ENCODE peak calls at places on chromosome 12, in six cellular contexts. I is endothelial cell of umbilical vein, U is breast epithelium, E is stomach, G is transverse colon, J is upper lobe of left lung. S is an unnamed sample.
A peak's percentile ranks its signal among the peaks of the same experiment; 100 is the strongest.

GRCh38 chr12:109131522-109132050 is 15.2 kb downstream of the ACACB start:
- DNase-seq in U (no peak), I (no peak), E (no peak), G (peak; percentile 44), J (no peak), S (no peak)

GRCh38 chr12:112599871-112600270 is 181.1 kb downstream of the PTPN11 start:
- DNase-seq in I (no peak), U (no peak), G (no peak), E (no peak), J (peak; percentile 30), S (no peak)

GRCh38 chr12:5376591-5377207 is 55.2 kb upstream of the NTF3 start:
- DNase-seq in I (no peak), J (no peak), U (no peak), E (peak; percentile 57), G (peak; percentile 33), S (peak; percentile 92)

GRCh38 chr12:31773867-31774266 is 45.0 kb upstream of the AMN1 start:
- DNase-seq in G (no peak), E (no peak), U (no peak), I (no peak), J (no peak), S (no peak)

GRCh38 chr12:24948816-24949722 is at the start of gene BCAT1:
- DNase-seq in J (peak; percentile 87), U (peak; percentile 54), E (peak; percentile 64), G (peak; percentile 56), I (peak; percentile 88), S (no peak)

GRCh38 chr12:57299514-57300016 is 48.6 kb upstream of the STAC3 start:
- DNase-seq in G (no peak), I (no peak), U (no peak), J (no peak), E (no peak), S (no peak)

GRCh38 chr12:103504606-103505005 is 8.8 kb upstream of the C12orf42 start:
- DNase-seq in G (no peak), U (no peak), E (no peak), I (no peak), J (no peak), S (no peak)

GRCh38 chr12:91980345-91980744 is 165.3 kb downstream of the BTG1 start:
- DNase-seq in E (no peak), I (no peak), J (no peak), G (no peak), U (no peak), S (no peak)

GRCh38 chr12:97452230-97452629 is 10.4 kb upstream of the RMST start:
- DNase-seq in E (no peak), U (no peak), I (no peak), G (no peak), J (no peak), S (no peak)

GRCh38 chr12:70031046-70031445 is 206.0 kb downstream of the MYRFL start:
- DNase-seq in G (no peak), I (no peak), E (no peak), U (no peak), J (no peak), S (no peak)

GRCh38 chr12:12443482-12443881 is 86.6 kb downstream of the BORCS5 start:
- DNase-seq in I (peak; percentile 85), U (no peak), J (no peak), E (peak; percentile 49), G (no peak), S (no peak)

GRCh38 chr12:5830121-5830520 is 114.9 kb downstream of the ANO2 start:
- DNase-seq in G (no peak), E (no peak), U (no peak), I (no peak), J (no peak), S (no peak)

GRCh38 chr12:103540319-103540718 is 44.6 kb upstream of the C12orf42 start:
- DNase-seq in J (no peak), E (no peak), G (no peak), U (no peak), I (no peak), S (no peak)

GRCh38 chr12:76155157-76155556 is 70.7 kb upstream of the NAP1L1 start:
- DNase-seq in G (no peak), J (no peak), U (no peak), E (no peak), I (no peak), S (no peak)

GRCh38 chr12:43758247-43758727 is 303 bp downstream of the PUS7L start:
- DNase-seq in G (peak; percentile 39), E (peak; percentile 26), J (peak; percentile 29), I (no peak), U (peak; percentile 51), S (no peak)

GRCh38 chr12:92546826-92547348 is 155.9 kb upstream of the PLEKHG7 start:
- DNase-seq in G (no peak), I (no peak), U (no peak), J (no peak), E (no peak), S (no peak)

GRCh38 chr12:111455448-111456320 is 50.0 kb downstream of the SH2B3 start:
- DNase-seq in I (no peak), E (no peak), U (no peak), G (no peak), J (no peak), S (peak; percentile 77)

GRCh38 chr12:106342397-106343212 is 14.9 kb upstream of the POLR3B start:
- DNase-seq in G (peak; percentile 54), I (peak; percentile 40), E (peak; percentile 49), J (peak; percentile 61), U (no peak), S (no peak)

GRCh38 chr12:122515275-122515674 is 11.5 kb downstream of the RSRC2 start:
- DNase-seq in G (no peak), I (no peak), U (no peak), E (no peak), J (no peak), S (no peak)

GRCh38 chr12:100545092-100545491 is 28.4 kb upstream of the GAS2L3 start:
- DNase-seq in E (no peak), I (no peak), G (no peak), U (no peak), J (no peak), S (no peak)

GRCh38 chr12:108846320-108846719 is 11.1 kb downstream of the SSH1 start:
- DNase-seq in U (no peak), G (no peak), E (no peak), I (no peak), J (no peak), S (no peak)

GRCh38 chr12:120327593-120327992 is at the start of gene PLA2G1B:
- DNase-seq in J (peak; percentile 46), G (no peak), U (no peak), I (no peak), E (peak; percentile 37), S (no peak)

GRCh38 chr12:113149361-113150150 is at the start of gene CFAP73:
- DNase-seq in G (peak; percentile 71), E (peak; percentile 72), U (peak; percentile 65), J (peak; percentile 51), I (peak; percentile 33), S (no peak)

GRCh38 chr12:4191642-4192041 is 81.9 kb upstream of the CCND2 start:
- DNase-seq in E (no peak), U (no peak), J (no peak), I (no peak), G (no peak), S (peak; percentile 88)

GRCh38 chr12:98538031-98538430 is 22.6 kb downstream of the TMPO start:
- DNase-seq in I (no peak), E (no peak), U (no peak), G (no peak), J (no peak), S (no peak)

GRCh38 chr12:69435644-69436043 is 34.5 kb upstream of the FRS2 start:
- DNase-seq in J (no peak), E (no peak), G (no peak), I (no peak), U (no peak), S (no peak)

GRCh38 chr12:6925543-6926279 is 2.0 kb upstream of the ATN1 start:
- DNase-seq in E (peak; percentile 77), U (no peak), G (peak; percentile 76), J (peak; percentile 87), I (peak; percentile 80), S (no peak)

GRCh38 chr12:38544357-38545066 is 227.9 kb downstream of the ALG10B start:
- DNase-seq in I (no peak), U (no peak), J (no peak), E (no peak), G (no peak), S (no peak)

GRCh38 chr12:76670776-76671175 is 93.1 kb upstream of the ZDHHC17 start:
- DNase-seq in U (no peak), E (no peak), J (no peak), G (no peak), I (no peak), S (no peak)

GRCh38 chr12:111424793-111425251 is 19.1 kb downstream of the SH2B3 start:
- DNase-seq in U (no peak), G (no peak), J (no peak), E (no peak), I (no peak), S (no peak)

GRCh38 chr12:106332536-106332935 is 25.0 kb upstream of the POLR3B start:
- DNase-seq in E (no peak), J (no peak), G (no peak), U (no peak), I (no peak), S (no peak)

DNA sequence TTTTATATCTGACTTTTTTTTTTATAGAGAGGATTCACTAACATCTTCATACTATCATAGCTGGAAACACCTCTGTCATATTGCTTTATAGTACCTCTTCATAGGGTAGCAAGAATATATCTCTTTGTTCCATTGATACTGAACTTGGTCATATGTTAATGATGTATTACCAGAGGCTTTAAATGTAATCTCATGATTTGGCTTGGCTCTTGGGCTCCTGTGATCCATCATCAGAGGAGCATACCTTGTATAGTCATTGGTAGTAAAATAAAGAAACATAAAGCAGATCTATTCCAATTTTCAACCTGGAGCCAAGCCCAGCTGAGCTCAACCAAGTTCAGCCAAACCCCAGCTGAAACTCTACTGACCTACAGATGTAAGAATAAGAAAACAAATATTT is 43.2 kb upstream of the GRIN2B start:
- DNase-seq in I (no peak), G (no peak), U (no peak), J (no peak), E (no peak), S (no peak)
- TF ChIP-seq POLR2AphosphoS5 in I (no peak), G (no peak), U (no peak), J (no peak), E (no peak), S (no peak)

DNA sequence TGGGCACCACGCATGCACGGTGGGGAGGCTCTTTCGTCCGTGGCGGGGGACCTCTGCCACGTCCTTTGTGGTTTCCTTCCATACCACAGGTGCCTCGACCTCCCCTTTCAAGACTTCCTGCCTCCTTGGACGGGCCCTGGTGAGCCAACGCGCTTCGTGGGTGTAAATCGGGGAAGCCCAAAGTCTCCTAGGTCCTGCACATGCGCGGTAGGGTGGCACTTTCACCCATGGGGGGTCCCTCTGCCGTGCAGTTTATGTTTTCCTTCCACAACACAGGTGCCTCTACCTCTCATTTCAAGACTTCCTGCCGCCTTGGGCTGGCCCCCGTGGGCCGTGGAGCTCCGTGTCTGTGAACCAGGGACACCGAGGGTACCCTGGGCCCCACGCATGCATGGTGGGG is 349.7 kb downstream of the ALG10 start:
- DNase-seq in I (no peak), E (no peak), G (no peak), J (no peak), U (no peak), S (no peak)
- H3K9me3 ChIP-seq in I (peaks cover 2% of the 10 kb centered on the region), E (peaks cover 100% of the 10 kb centered on the region), G (peaks cover 34% of the 10 kb centered on the region), J (peaks cover 100% of the 10 kb centered on the region), U (peaks cover 97% of the 10 kb centered on the region), S (no peaks in the 10 kb centered on the region)

GRCh38 chr12:9066755-9067433 is 48.8 kb downstream of the A2M start:
- DNase-seq in E (no peak), J (no peak), G (no peak), I (no peak), U (no peak), S (no peak)
- TF ChIP-seq POLR2AphosphoS5 in E (no peak), J (no peak), G (no peak), I (no peak), U (no peak), S (no peak)

GRCh38 chr12:129067482-129067881 is 214.2 kb downstream of the GLT1D1 start:
- DNase-seq in G (no peak), E (no peak), J (no peak), I (no peak), U (no peak), S (no peak)
- H3K9me3 ChIP-seq in G (no peaks in the 10 kb centered on the region), E (no peaks in the 10 kb centered on the region), J (no peaks in the 10 kb centered on the region), I (peaks cover 14% of the 10 kb centered on the region), U (no peaks in the 10 kb centered on the region), S (no peaks in the 10 kb centered on the region)